ENCODE peak calls at places on chromosomes 6 and 20, in six cellular contexts. One of them, this sample, is unnamed.

GRCh38 chr6:85126448-85127178 is 323.3 kb upstream of the NT5E start:
- DNase-seq in T-cell: no peak
- DNase-seq in pulmonary artery endothelial cell: peak
- DNase-seq in lower leg skin: peak
- DNase-seq in effector memory CD8-positive, alpha-beta T cell: no peak
- DNase-seq in heart right ventricle: no peak
- DNase-seq in this sample: no peak

GRCh38 chr6:36757206-36757605 is 59.6 kb downstream of the RAB44 start:
- DNase-seq in T-cell: peak
- DNase-seq in pulmonary artery endothelial cell: no peak
- DNase-seq in lower leg skin: no peak
- DNase-seq in effector memory CD8-positive, alpha-beta T cell: peak
- DNase-seq in heart right ventricle: no peak
- DNase-seq in this sample: peak

GRCh38 chr20:1840865-1841553 is 54.2 kb upstream of the SIRPA start:
- DNase-seq in T-cell: no peak
- DNase-seq in pulmonary artery endothelial cell: no peak
- DNase-seq in lower leg skin: no peak
- DNase-seq in effector memory CD8-positive, alpha-beta T cell: no peak
- DNase-seq in heart right ventricle: no peak
- DNase-seq in this sample: no peak

GRCh38 chr20:16940701-16941100 is 192.5 kb downstream of the OTOR start:
- DNase-seq in T-cell: no peak
- DNase-seq in pulmonary artery endothelial cell: no peak
- DNase-seq in lower leg skin: no peak
- DNase-seq in effector memory CD8-positive, alpha-beta T cell: no peak
- DNase-seq in heart right ventricle: no peak
- DNase-seq in this sample: no peak

GRCh38 chr6:121897337-121897760 is 461.9 kb downstream of the GJA1 start:
- DNase-seq in T-cell: no peak
- DNase-seq in pulmonary artery endothelial cell: no peak
- DNase-seq in lower leg skin: no peak
- DNase-seq in effector memory CD8-positive, alpha-beta T cell: no peak
- DNase-seq in heart right ventricle: no peak
- DNase-seq in this sample: no peak

GRCh38 chr6:77834591-77834996 is 181.8 kb downstream of the MEI4 start:
- DNase-seq in T-cell: no peak
- DNase-seq in pulmonary artery endothelial cell: no peak
- DNase-seq in lower leg skin: no peak
- DNase-seq in effector memory CD8-positive, alpha-beta T cell: no peak
- DNase-seq in heart right ventricle: no peak
- DNase-seq in this sample: no peak

GRCh38 chr6:127869183-127869582 is 31.7 kb downstream of the THEMIS start:
- DNase-seq in T-cell: no peak
- DNase-seq in pulmonary artery endothelial cell: no peak
- DNase-seq in lower leg skin: no peak
- DNase-seq in effector memory CD8-positive, alpha-beta T cell: no peak
- DNase-seq in heart right ventricle: no peak
- DNase-seq in this sample: no peak

GRCh38 chr6:152669894-152670293 is 27.8 kb upstream of the MYCT1 start:
- DNase-seq in T-cell: no peak
- DNase-seq in pulmonary artery endothelial cell: no peak
- DNase-seq in lower leg skin: no peak
- DNase-seq in effector memory CD8-positive, alpha-beta T cell: no peak
- DNase-seq in heart right ventricle: no peak
- DNase-seq in this sample: no peak

GRCh38 chr6:56488281-56488680 is 154.4 kb downstream of the DST start:
- DNase-seq in T-cell: no peak
- DNase-seq in pulmonary artery endothelial cell: no peak
- DNase-seq in lower leg skin: no peak
- DNase-seq in effector memory CD8-positive, alpha-beta T cell: no peak
- DNase-seq in heart right ventricle: no peak
- DNase-seq in this sample: no peak

GRCh38 chr6:132101550-132101949 is 150.4 kb upstream of the CCN2 start:
- DNase-seq in T-cell: no peak
- DNase-seq in pulmonary artery endothelial cell: no peak
- DNase-seq in lower leg skin: no peak
- DNase-seq in effector memory CD8-positive, alpha-beta T cell: no peak
- DNase-seq in heart right ventricle: no peak
- DNase-seq in this sample: no peak